ENCODE peak calls at places on chromosomes 6 and 20, in seven cellular contexts. One of them, this sample, is unnamed.

GRCh38 chr6:15996030-15996429 is 132.9 kb upstream of the MYLIP start:
- DNase-seq in K562: peak
- DNase-seq in transverse colon: no peak
- DNase-seq in esophagus muscularis mucosa: no peak
- DNase-seq in SK-N-SH: no peak
- DNase-seq in A549: no peak
- DNase-seq in upper lobe of left lung: no peak
- DNase-seq in this sample: no peak

GRCh38 chr20:58466729-58467571 is 48.2 kb downstream of the APCDD1L start:
- DNase-seq in upper lobe of left lung: peak
- DNase-seq in A549: no peak
- DNase-seq in SK-N-SH: peak
- DNase-seq in transverse colon: no peak
- DNase-seq in K562: no peak
- DNase-seq in esophagus muscularis mucosa: no peak
- DNase-seq in this sample: no peak

GRCh38 chr6:118788702-118789101 is 105.2 kb upstream of the ASF1A start:
- DNase-seq in A549: no peak
- DNase-seq in transverse colon: no peak
- DNase-seq in SK-N-SH: no peak
- DNase-seq in K562: no peak
- DNase-seq in upper lobe of left lung: no peak
- DNase-seq in esophagus muscularis mucosa: no peak
- DNase-seq in this sample: no peak

GRCh38 chr20:19903168-19903676 is 113.9 kb upstream of the NAA20 start:
- DNase-seq in A549: peak
- DNase-seq in K562: peak
- DNase-seq in upper lobe of left lung: no peak
- DNase-seq in esophagus muscularis mucosa: no peak
- DNase-seq in transverse colon: peak
- DNase-seq in SK-N-SH: no peak
- DNase-seq in this sample: no peak

GRCh38 chr6:96468681-96469224 is 52.9 kb upstream of the UFL1 start:
- DNase-seq in transverse colon: peak
- DNase-seq in A549: no peak
- DNase-seq in SK-N-SH: no peak
- DNase-seq in K562: no peak
- DNase-seq in esophagus muscularis mucosa: no peak
- DNase-seq in upper lobe of left lung: no peak
- DNase-seq in this sample: no peak

GRCh38 chr6:31621320-31621939 is 915 bp downstream of the PRRC2A start:
- DNase-seq in upper lobe of left lung: no peak
- DNase-seq in esophagus muscularis mucosa: no peak
- DNase-seq in A549: no peak
- DNase-seq in transverse colon: no peak
- DNase-seq in K562: no peak
- DNase-seq in SK-N-SH: peak
- DNase-seq in this sample: no peak

GRCh38 chr6:148107911-148108310 is 234.7 kb upstream of the SASH1 start:
- DNase-seq in A549: no peak
- DNase-seq in esophagus muscularis mucosa: no peak
- DNase-seq in K562: no peak
- DNase-seq in transverse colon: no peak
- DNase-seq in SK-N-SH: no peak
- DNase-seq in upper lobe of left lung: no peak
- DNase-seq in this sample: no peak

GRCh38 chr20:62905536-62906117 is 20.7 kb downstream of the DIDO1 start:
- DNase-seq in upper lobe of left lung: no peak
- DNase-seq in A549: no peak
- DNase-seq in esophagus muscularis mucosa: no peak
- DNase-seq in K562: no peak
- DNase-seq in transverse colon: no peak
- DNase-seq in SK-N-SH: no peak
- DNase-seq in this sample: no peak

GRCh38 chr20:52972190-52972937 is at the start of gene TSHZ2:
- DNase-seq in A549: peak
- DNase-seq in esophagus muscularis mucosa: peak
- DNase-seq in upper lobe of left lung: peak
- DNase-seq in transverse colon: no peak
- DNase-seq in K562: no peak
- DNase-seq in SK-N-SH: peak
- DNase-seq in this sample: no peak

GRCh38 chr6:40276176-40276575 is 311.0 kb downstream of the LRFN2 start:
- DNase-seq in SK-N-SH: peak
- DNase-seq in K562: no peak
- DNase-seq in transverse colon: no peak
- DNase-seq in upper lobe of left lung: peak
- DNase-seq in esophagus muscularis mucosa: no peak
- DNase-seq in A549: no peak
- DNase-seq in this sample: no peak

GRCh38 chr20:33663161-33664084 is 1.3 kb downstream of the C20orf144 start:
- DNase-seq in SK-N-SH: peak
- DNase-seq in transverse colon: peak
- DNase-seq in K562: peak
- DNase-seq in A549: peak
- DNase-seq in esophagus muscularis mucosa: no peak
- DNase-seq in upper lobe of left lung: peak
- DNase-seq in this sample: no peak

GRCh38 chr6:68039641-68040311 is 595.3 kb upstream of the ADGRB3 start:
- DNase-seq in A549: no peak
- DNase-seq in transverse colon: no peak
- DNase-seq in SK-N-SH: no peak
- DNase-seq in upper lobe of left lung: no peak
- DNase-seq in esophagus muscularis mucosa: no peak
- DNase-seq in K562: no peak
- DNase-seq in this sample: no peak

GRCh38 chr20:47359533-47360206 is 3.2 kb upstream of the ZMYND8 start:
- DNase-seq in esophagus muscularis mucosa: no peak
- DNase-seq in SK-N-SH: no peak
- DNase-seq in A549: no peak
- DNase-seq in upper lobe of left lung: no peak
- DNase-seq in transverse colon: no peak
- DNase-seq in K562: no peak
- DNase-seq in this sample: no peak

GRCh38 chr20:47360207-47360488 is 3.6 kb upstream of the ZMYND8 start:
- DNase-seq in esophagus muscularis mucosa: no peak
- DNase-seq in A549: peak
- DNase-seq in SK-N-SH: no peak
- DNase-seq in upper lobe of left lung: no peak
- DNase-seq in transverse colon: peak
- DNase-seq in K562: no peak
- DNase-seq in this sample: no peak

GRCh38 chr20:47357296-47358051 is 975 bp upstream of the ZMYND8 start:
- DNase-seq in upper lobe of left lung: peak
- DNase-seq in esophagus muscularis mucosa: peak
- DNase-seq in K562: peak
- DNase-seq in transverse colon: peak
- DNase-seq in A549: peak
- DNase-seq in SK-N-SH: peak
- DNase-seq in this sample: no peak

GRCh38 chr20:47358052-47358671 is 1.7 kb upstream of the ZMYND8 start:
- DNase-seq in esophagus muscularis mucosa: no peak
- DNase-seq in upper lobe of left lung: no peak
- DNase-seq in K562: no peak
- DNase-seq in A549: no peak
- DNase-seq in SK-N-SH: no peak
- DNase-seq in transverse colon: no peak
- DNase-seq in this sample: no peak

DNA sequence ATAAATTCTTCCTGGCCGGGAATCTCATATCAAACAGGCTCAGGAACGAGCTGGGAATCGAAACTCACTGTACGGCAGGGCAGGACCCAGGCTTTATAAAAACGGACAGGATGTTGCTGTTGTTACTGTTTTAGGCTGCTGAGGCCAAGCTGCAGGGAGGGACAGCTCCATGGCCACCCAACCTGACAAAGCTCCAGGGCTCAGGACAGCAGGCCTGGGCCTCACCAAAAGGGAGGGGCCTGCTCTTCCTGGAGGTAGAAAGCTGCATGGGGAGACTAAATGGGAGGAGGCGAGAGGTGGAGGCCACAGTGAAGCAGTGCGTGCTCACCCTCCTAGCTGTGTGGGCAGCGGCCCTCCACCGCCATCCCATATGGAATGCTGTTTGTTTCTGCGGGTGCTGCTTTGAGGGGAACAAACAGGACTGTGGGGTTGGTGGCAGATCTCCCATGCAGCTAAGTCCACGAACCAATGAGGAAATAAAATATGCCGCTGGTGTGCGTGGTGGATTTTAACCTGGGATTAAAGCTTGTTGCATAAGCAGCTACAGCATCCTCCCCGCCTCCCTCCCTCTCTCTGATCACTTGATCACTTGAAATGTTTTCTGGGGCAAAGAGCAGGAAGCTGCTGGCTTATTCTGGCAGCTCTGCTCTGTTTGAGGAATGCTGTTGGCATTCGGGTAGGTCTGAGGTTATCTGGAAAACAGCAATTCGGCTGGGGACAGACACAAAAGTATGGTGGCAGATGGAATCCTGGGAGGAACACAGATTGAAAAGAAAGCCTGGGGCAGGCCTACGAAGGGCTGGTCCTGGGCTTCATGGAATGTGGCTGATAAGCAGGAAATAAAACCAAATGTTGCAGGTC is 2.4 kb upstream of the ZMYND8 start:
- DNase-seq in transverse colon: peak
- DNase-seq in upper lobe of left lung: no peak
- DNase-seq in K562: peak
- DNase-seq in A549: peak
- DNase-seq in esophagus muscularis mucosa: peak
- DNase-seq in SK-N-SH: peak
- DNase-seq in this sample: no peak
- TF ChIP-seq EP300 in transverse colon: peak
- TF ChIP-seq EP300 in upper lobe of left lung: no peak
- TF ChIP-seq EP300 in K562: no peak
- TF ChIP-seq EP300 in A549: peak
- TF ChIP-seq EP300 in esophagus muscularis mucosa: peak
- TF ChIP-seq EP300 in SK-N-SH: peak
- TF ChIP-seq EP300 in this sample: no peak

DNA sequence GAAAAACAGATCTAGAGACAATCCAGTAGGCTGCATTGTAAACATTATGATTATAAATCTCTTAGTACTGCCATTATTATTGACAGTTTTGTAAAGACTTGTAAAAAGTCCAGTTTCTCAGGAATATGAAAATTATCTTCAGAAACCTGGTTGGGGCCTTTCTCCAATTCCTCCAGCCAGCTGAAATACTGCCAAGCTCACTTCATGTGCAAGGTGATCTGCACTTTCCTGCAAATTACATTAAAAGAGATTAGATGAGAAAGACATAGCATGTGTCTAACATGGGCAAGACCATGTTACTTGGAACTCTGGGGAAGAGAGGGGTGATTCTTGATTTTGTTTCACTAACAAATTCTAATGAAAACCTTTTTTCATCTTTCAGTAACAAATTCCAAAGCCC is 24.0 kb downstream of the PGM3 start:
- DNase-seq in transverse colon: no peak
- DNase-seq in SK-N-SH: no peak
- DNase-seq in K562: no peak
- DNase-seq in upper lobe of left lung: no peak
- DNase-seq in esophagus muscularis mucosa: no peak
- DNase-seq in A549: no peak
- DNase-seq in this sample: no peak
- TF ChIP-seq EP300 in transverse colon: no peak
- TF ChIP-seq EP300 in SK-N-SH: no peak
- TF ChIP-seq EP300 in K562: no peak
- TF ChIP-seq EP300 in upper lobe of left lung: no peak
- TF ChIP-seq EP300 in esophagus muscularis mucosa: no peak
- TF ChIP-seq EP300 in A549: no peak
- TF ChIP-seq EP300 in this sample: no peak

GRCh38 chr6:166642646-166643045 is 15.6 kb upstream of the RPS6KA2 start:
- DNase-seq in SK-N-SH: no peak
- DNase-seq in A549: no peak
- DNase-seq in esophagus muscularis mucosa: no peak
- DNase-seq in transverse colon: no peak
- DNase-seq in upper lobe of left lung: no peak
- DNase-seq in K562: no peak
- DNase-seq in this sample: no peak

GRCh38 chr6:166646716-166647115 is 19.7 kb upstream of the RPS6KA2 start:
- DNase-seq in K562: no peak
- DNase-seq in A549: no peak
- DNase-seq in upper lobe of left lung: no peak
- DNase-seq in esophagus muscularis mucosa: no peak
- DNase-seq in transverse colon: no peak
- DNase-seq in SK-N-SH: no peak
- DNase-seq in this sample: no peak

GRCh38 chr6:166643907-166644590 is 17.0 kb upstream of the RPS6KA2 start:
- DNase-seq in esophagus muscularis mucosa: no peak
- DNase-seq in upper lobe of left lung: no peak
- DNase-seq in A549: no peak
- DNase-seq in K562: no peak
- DNase-seq in SK-N-SH: no peak
- DNase-seq in transverse colon: no peak
- DNase-seq in this sample: no peak

GRCh38 chr6:166645928-166646327 is 18.9 kb upstream of the RPS6KA2 start:
- DNase-seq in A549: no peak
- DNase-seq in esophagus muscularis mucosa: no peak
- DNase-seq in upper lobe of left lung: no peak
- DNase-seq in SK-N-SH: no peak
- DNase-seq in K562: no peak
- DNase-seq in transverse colon: no peak
- DNase-seq in this sample: no peak

GRCh38 chr6:166644631-166645030 is 17.6 kb upstream of the RPS6KA2 start:
- DNase-seq in upper lobe of left lung: no peak
- DNase-seq in SK-N-SH: no peak
- DNase-seq in transverse colon: no peak
- DNase-seq in K562: no peak
- DNase-seq in A549: no peak
- DNase-seq in esophagus muscularis mucosa: no peak
- DNase-seq in this sample: no peak
- TF ChIP-seq EP300 in upper lobe of left lung: no peak
- TF ChIP-seq EP300 in SK-N-SH: no peak
- TF ChIP-seq EP300 in transverse colon: no peak
- TF ChIP-seq EP300 in K562: no peak
- TF ChIP-seq EP300 in A549: no peak
- TF ChIP-seq EP300 in esophagus muscularis mucosa: no peak
- TF ChIP-seq EP300 in this sample: no peak

GRCh38 chr6:33595001-33595846 is 15.1 kb upstream of the BAK1 start:
- DNase-seq in upper lobe of left lung: no peak
- DNase-seq in K562: no peak
- DNase-seq in SK-N-SH: no peak
- DNase-seq in esophagus muscularis mucosa: no peak
- DNase-seq in transverse colon: no peak
- DNase-seq in A549: no peak
- DNase-seq in this sample: no peak

GRCh38 chr6:33602180-33602579 is 18.9 kb upstream of the ITPR3 start:
- DNase-seq in K562: peak
- DNase-seq in esophagus muscularis mucosa: no peak
- DNase-seq in upper lobe of left lung: no peak
- DNase-seq in A549: no peak
- DNase-seq in transverse colon: no peak
- DNase-seq in SK-N-SH: no peak
- DNase-seq in this sample: no peak

GRCh38 chr6:33597551-33598322 is 17.7 kb upstream of the BAK1 start:
- DNase-seq in upper lobe of left lung: no peak
- DNase-seq in K562: no peak
- DNase-seq in transverse colon: no peak
- DNase-seq in SK-N-SH: no peak
- DNase-seq in A549: no peak
- DNase-seq in esophagus muscularis mucosa: no peak
- DNase-seq in this sample: no peak

GRCh38 chr6:33600761-33601160 is 20.4 kb upstream of the ITPR3 start:
- DNase-seq in A549: no peak
- DNase-seq in upper lobe of left lung: no peak
- DNase-seq in SK-N-SH: no peak
- DNase-seq in esophagus muscularis mucosa: no peak
- DNase-seq in K562: no peak
- DNase-seq in transverse colon: no peak
- DNase-seq in this sample: no peak

GRCh38 chr6:33599413-33599911 is 19.4 kb upstream of the BAK1 start:
- DNase-seq in transverse colon: no peak
- DNase-seq in esophagus muscularis mucosa: no peak
- DNase-seq in upper lobe of left lung: no peak
- DNase-seq in A549: no peak
- DNase-seq in K562: no peak
- DNase-seq in SK-N-SH: no peak
- DNase-seq in this sample: no peak
- TF ChIP-seq EP300 in transverse colon: no peak
- TF ChIP-seq EP300 in esophagus muscularis mucosa: no peak
- TF ChIP-seq EP300 in upper lobe of left lung: no peak
- TF ChIP-seq EP300 in A549: no peak
- TF ChIP-seq EP300 in K562: no peak
- TF ChIP-seq EP300 in SK-N-SH: no peak
- TF ChIP-seq EP300 in this sample: no peak

This sample was measured in GM12878.